ENCODE peak calls at places on chromosomes 5 and 9, in ten cellular contexts. One of them, this sample, is unnamed.

GRCh38 chr5:124927735-124928134 is 181.3 kb upstream of the ZNF608 start:
- DNase-seq in AG09309: no peak
- DNase-seq in BE2C: no peak
- DNase-seq in cardiac fibroblast: peak
- DNase-seq in GM23338: no peak
- DNase-seq in mucosa of descending colon: no peak
- DNase-seq in H1: no peak
- DNase-seq in OCI-LY7: no peak
- DNase-seq in tibial artery: no peak
- DNase-seq in lung: no peak
- DNase-seq in this sample: no peak

GRCh38 chr5:167565555-167565954 is 725.9 kb upstream of the WWC1 start:
- DNase-seq in GM23338: peak
- DNase-seq in mucosa of descending colon: no peak
- DNase-seq in OCI-LY7: no peak
- DNase-seq in AG09309: no peak
- DNase-seq in H1: no peak
- DNase-seq in lung: no peak
- DNase-seq in cardiac fibroblast: peak
- DNase-seq in BE2C: no peak
- DNase-seq in tibial artery: no peak
- DNase-seq in this sample: no peak

GRCh38 chr9:107351382-107352045 is 68.4 kb downstream of the RAD23B start:
- DNase-seq in BE2C: no peak
- DNase-seq in lung: no peak
- DNase-seq in H1: no peak
- DNase-seq in mucosa of descending colon: no peak
- DNase-seq in tibial artery: no peak
- DNase-seq in cardiac fibroblast: no peak
- DNase-seq in AG09309: no peak
- DNase-seq in OCI-LY7: no peak
- DNase-seq in GM23338: no peak
- DNase-seq in this sample: no peak

GRCh38 chr5:59673438-59674058 is 220.0 kb downstream of the PDE4D start:
- DNase-seq in H1: no peak
- DNase-seq in mucosa of descending colon: no peak
- DNase-seq in cardiac fibroblast: peak
- DNase-seq in AG09309: peak
- DNase-seq in lung: no peak
- DNase-seq in GM23338: peak
- DNase-seq in tibial artery: no peak
- DNase-seq in OCI-LY7: peak
- DNase-seq in BE2C: no peak
- DNase-seq in this sample: no peak

GRCh38 chr5:97425511-97425910 is 242.5 kb upstream of the RIOK2 start:
- DNase-seq in mucosa of descending colon: peak
- DNase-seq in H1: no peak
- DNase-seq in BE2C: no peak
- DNase-seq in GM23338: peak
- DNase-seq in tibial artery: no peak
- DNase-seq in lung: no peak
- DNase-seq in cardiac fibroblast: peak
- DNase-seq in OCI-LY7: no peak
- DNase-seq in AG09309: no peak
- DNase-seq in this sample: no peak

GRCh38 chr9:113223963-113224362 is 2.6 kb downstream of the SLC31A1 start:
- DNase-seq in cardiac fibroblast: peak
- DNase-seq in H1: no peak
- DNase-seq in mucosa of descending colon: no peak
- DNase-seq in OCI-LY7: no peak
- DNase-seq in GM23338: no peak
- DNase-seq in AG09309: peak
- DNase-seq in lung: no peak
- DNase-seq in tibial artery: no peak
- DNase-seq in BE2C: no peak
- DNase-seq in this sample: no peak

GRCh38 chr5:1032551-1033027 is 24.0 kb downstream of the NKD2 start:
- DNase-seq in BE2C: peak
- DNase-seq in H1: no peak
- DNase-seq in GM23338: no peak
- DNase-seq in tibial artery: no peak
- DNase-seq in mucosa of descending colon: no peak
- DNase-seq in cardiac fibroblast: no peak
- DNase-seq in OCI-LY7: no peak
- DNase-seq in lung: no peak
- DNase-seq in AG09309: no peak
- DNase-seq in this sample: no peak

GRCh38 chr9:128249558-128249913 is 26.3 kb downstream of the GOLGA2 start:
- DNase-seq in mucosa of descending colon: no peak
- DNase-seq in OCI-LY7: no peak
- DNase-seq in tibial artery: no peak
- DNase-seq in AG09309: no peak
- DNase-seq in BE2C: no peak
- DNase-seq in GM23338: no peak
- DNase-seq in lung: no peak
- DNase-seq in H1: no peak
- DNase-seq in cardiac fibroblast: no peak
- DNase-seq in this sample: no peak

GRCh38 chr5:80195837-80196400 is 59.9 kb downstream of the SERINC5 start:
- DNase-seq in mucosa of descending colon: no peak
- DNase-seq in tibial artery: no peak
- DNase-seq in GM23338: no peak
- DNase-seq in cardiac fibroblast: no peak
- DNase-seq in H1: no peak
- DNase-seq in BE2C: no peak
- DNase-seq in lung: no peak
- DNase-seq in OCI-LY7: no peak
- DNase-seq in AG09309: peak
- DNase-seq in this sample: no peak

GRCh38 chr5:132714456-132715307 is 22.7 kb downstream of the KIF3A start:
- DNase-seq in GM23338: peak
- DNase-seq in H1: no peak
- DNase-seq in AG09309: no peak
- DNase-seq in OCI-LY7: peak
- DNase-seq in cardiac fibroblast: peak
- DNase-seq in tibial artery: no peak
- DNase-seq in BE2C: no peak
- DNase-seq in mucosa of descending colon: no peak
- DNase-seq in lung: no peak
- DNase-seq in this sample: no peak

GRCh38 chr5:100846722-100847121 is 56.4 kb downstream of the ST8SIA4 start:
- DNase-seq in OCI-LY7: no peak
- DNase-seq in tibial artery: no peak
- DNase-seq in BE2C: no peak
- DNase-seq in mucosa of descending colon: no peak
- DNase-seq in GM23338: no peak
- DNase-seq in cardiac fibroblast: peak
- DNase-seq in AG09309: no peak
- DNase-seq in H1: no peak
- DNase-seq in lung: no peak
- DNase-seq in this sample: no peak

GRCh38 chr5:1185652-1186350 is 15.6 kb upstream of the SLC6A19 start:
- DNase-seq in AG09309: no peak
- DNase-seq in lung: no peak
- DNase-seq in OCI-LY7: no peak
- DNase-seq in H1: no peak
- DNase-seq in tibial artery: no peak
- DNase-seq in BE2C: peak
- DNase-seq in cardiac fibroblast: no peak
- DNase-seq in GM23338: no peak
- DNase-seq in mucosa of descending colon: peak
- DNase-seq in this sample: no peak

GRCh38 chr5:43643750-43644149 is 40.8 kb downstream of the NNT start:
- DNase-seq in lung: no peak
- DNase-seq in AG09309: no peak
- DNase-seq in mucosa of descending colon: no peak
- DNase-seq in tibial artery: no peak
- DNase-seq in cardiac fibroblast: no peak
- DNase-seq in BE2C: no peak
- DNase-seq in GM23338: no peak
- DNase-seq in OCI-LY7: no peak
- DNase-seq in H1: no peak
- DNase-seq in this sample: no peak

GRCh38 chr5:43648499-43649124 is 45.6 kb downstream of the NNT start:
- DNase-seq in H1: no peak
- DNase-seq in OCI-LY7: no peak
- DNase-seq in cardiac fibroblast: peak
- DNase-seq in lung: no peak
- DNase-seq in BE2C: no peak
- DNase-seq in GM23338: no peak
- DNase-seq in tibial artery: peak
- DNase-seq in mucosa of descending colon: no peak
- DNase-seq in AG09309: peak
- DNase-seq in this sample: no peak

GRCh38 chr5:43647789-43648188 is 44.8 kb downstream of the NNT start:
- DNase-seq in BE2C: no peak
- DNase-seq in GM23338: no peak
- DNase-seq in cardiac fibroblast: no peak
- DNase-seq in AG09309: no peak
- DNase-seq in OCI-LY7: no peak
- DNase-seq in tibial artery: no peak
- DNase-seq in H1: no peak
- DNase-seq in mucosa of descending colon: no peak
- DNase-seq in lung: no peak
- DNase-seq in this sample: no peak

GRCh38 chr5:43649256-43649655 is 46.3 kb downstream of the NNT start:
- DNase-seq in BE2C: no peak
- DNase-seq in GM23338: no peak
- DNase-seq in lung: no peak
- DNase-seq in H1: no peak
- DNase-seq in AG09309: no peak
- DNase-seq in cardiac fibroblast: peak
- DNase-seq in OCI-LY7: no peak
- DNase-seq in tibial artery: no peak
- DNase-seq in mucosa of descending colon: no peak
- DNase-seq in this sample: no peak

DNA sequence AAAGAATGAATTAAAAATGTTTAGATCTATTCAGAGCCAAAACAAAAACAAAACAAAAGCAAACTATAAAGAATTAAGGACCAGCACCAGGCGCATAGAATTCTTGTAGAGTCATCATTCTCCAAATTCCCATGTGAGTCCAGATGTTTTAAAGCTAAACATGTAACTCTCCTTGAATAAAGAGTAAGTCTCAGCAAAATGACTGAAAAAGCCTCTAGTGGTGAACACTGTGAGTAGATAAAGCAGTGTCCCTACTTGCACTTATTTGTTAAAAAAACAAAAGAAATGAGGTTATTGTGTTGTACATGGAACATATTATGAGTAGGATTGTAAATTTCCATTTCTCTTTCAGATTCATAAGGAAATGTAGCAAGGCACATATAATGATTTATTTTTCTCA is 44.0 kb downstream of the NNT start:
- DNase-seq in mucosa of descending colon: no peak
- DNase-seq in lung: no peak
- DNase-seq in OCI-LY7: no peak
- DNase-seq in AG09309: no peak
- DNase-seq in H1: no peak
- DNase-seq in GM23338: no peak
- DNase-seq in BE2C: no peak
- DNase-seq in tibial artery: no peak
- DNase-seq in cardiac fibroblast: peak
- DNase-seq in this sample: no peak
- TF ChIP-seq CTCF in mucosa of descending colon: no peak
- TF ChIP-seq CTCF in lung: no peak
- TF ChIP-seq CTCF in OCI-LY7: peak
- TF ChIP-seq CTCF in AG09309: peak
- TF ChIP-seq CTCF in H1: no peak
- TF ChIP-seq CTCF in GM23338: no peak
- TF ChIP-seq CTCF in BE2C: peak
- TF ChIP-seq CTCF in tibial artery: no peak
- TF ChIP-seq CTCF in cardiac fibroblast: peak
- TF ChIP-seq CTCF in this sample: no peak

GRCh38 chr5:147712583-147712982 is 69.9 kb downstream of the JAKMIP2 start:
- DNase-seq in cardiac fibroblast: no peak
- DNase-seq in BE2C: no peak
- DNase-seq in GM23338: no peak
- DNase-seq in lung: no peak
- DNase-seq in AG09309: no peak
- DNase-seq in H1: no peak
- DNase-seq in tibial artery: no peak
- DNase-seq in OCI-LY7: no peak
- DNase-seq in mucosa of descending colon: no peak
- DNase-seq in this sample: no peak
- H3K4me3 ChIP-seq in cardiac fibroblast: no peak
- H3K4me3 ChIP-seq in BE2C: no peak
- H3K4me3 ChIP-seq in GM23338: no peak
- H3K4me3 ChIP-seq in lung: no peak
- H3K4me3 ChIP-seq in AG09309: no peak
- H3K4me3 ChIP-seq in H1: no peak
- H3K4me3 ChIP-seq in tibial artery: no peak
- H3K4me3 ChIP-seq in OCI-LY7: no peak
- H3K4me3 ChIP-seq in mucosa of descending colon: no peak
- H3K4me3 ChIP-seq in this sample: no peak

DNA sequence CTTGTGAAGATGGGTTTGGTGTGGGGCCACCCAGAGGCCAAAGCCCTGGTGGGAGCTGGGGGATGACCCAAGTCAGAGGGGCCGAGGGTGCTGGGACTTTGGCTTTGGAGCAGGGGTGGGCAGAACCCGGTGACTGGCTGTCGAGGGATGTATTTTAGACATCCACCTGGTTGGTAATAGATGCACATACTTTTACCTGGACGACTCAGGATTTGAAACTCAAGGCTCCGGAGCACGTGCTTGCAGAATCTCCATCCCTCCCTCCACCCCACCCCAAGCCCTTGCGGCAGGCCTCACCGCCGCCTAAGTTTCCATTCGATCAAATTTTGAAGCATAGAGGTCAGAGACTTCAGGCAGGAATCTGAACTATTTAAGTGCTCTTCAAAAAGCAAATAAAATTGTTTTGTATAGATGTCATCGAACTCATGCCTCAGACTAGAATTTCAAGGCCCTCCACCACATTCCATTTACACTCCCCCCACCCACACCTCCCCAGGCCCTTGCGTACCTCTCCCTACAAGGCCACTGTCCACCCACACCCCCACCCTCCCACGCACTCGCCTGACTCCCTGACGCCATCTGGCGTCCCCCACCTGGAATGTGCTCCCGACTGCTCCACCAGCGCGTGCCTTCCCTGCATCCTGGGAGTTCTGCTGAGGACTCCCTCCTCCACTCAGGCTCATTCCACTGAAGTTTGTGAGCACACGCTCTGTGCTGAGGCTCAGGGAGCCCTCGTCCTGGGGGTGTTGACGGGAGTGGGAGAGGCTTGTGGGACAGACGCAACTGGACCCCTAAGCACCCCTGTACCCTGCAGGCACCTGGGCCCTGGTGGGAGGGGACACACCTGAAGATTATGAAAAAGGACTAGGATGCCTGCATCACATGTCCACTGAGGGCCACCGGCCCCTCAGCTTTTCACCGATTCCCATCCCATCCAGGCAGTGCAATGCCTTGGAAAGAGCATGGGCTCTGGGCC is 56.4 kb upstream of the RPL26L1 start:
- DNase-seq in OCI-LY7: peak
- DNase-seq in mucosa of descending colon: peak
- DNase-seq in tibial artery: peak
- DNase-seq in BE2C: peak
- DNase-seq in AG09309: peak
- DNase-seq in GM23338: peak
- DNase-seq in H1: peak
- DNase-seq in cardiac fibroblast: peak
- DNase-seq in lung: peak
- DNase-seq in this sample: no peak
- TF ChIP-seq CTCF in OCI-LY7: peak
- TF ChIP-seq CTCF in mucosa of descending colon: no peak
- TF ChIP-seq CTCF in tibial artery: peak
- TF ChIP-seq CTCF in BE2C: peak
- TF ChIP-seq CTCF in AG09309: peak
- TF ChIP-seq CTCF in GM23338: peak
- TF ChIP-seq CTCF in H1: peak
- TF ChIP-seq CTCF in cardiac fibroblast: peak
- TF ChIP-seq CTCF in lung: no peak
- TF ChIP-seq CTCF in this sample: no peak

GRCh38 chr5:112573441-112573840 is 154.4 kb upstream of the EPB41L4A start:
- DNase-seq in cardiac fibroblast: no peak
- DNase-seq in GM23338: no peak
- DNase-seq in tibial artery: no peak
- DNase-seq in BE2C: no peak
- DNase-seq in mucosa of descending colon: no peak
- DNase-seq in OCI-LY7: no peak
- DNase-seq in AG09309: no peak
- DNase-seq in H1: no peak
- DNase-seq in lung: no peak
- DNase-seq in this sample: no peak
- H3K4me3 ChIP-seq in cardiac fibroblast: no peak
- H3K4me3 ChIP-seq in GM23338: no peak
- H3K4me3 ChIP-seq in tibial artery: no peak
- H3K4me3 ChIP-seq in BE2C: no peak
- H3K4me3 ChIP-seq in mucosa of descending colon: no peak
- H3K4me3 ChIP-seq in OCI-LY7: no peak
- H3K4me3 ChIP-seq in AG09309: no peak
- H3K4me3 ChIP-seq in H1: no peak
- H3K4me3 ChIP-seq in lung: no peak
- H3K4me3 ChIP-seq in this sample: no peak

This sample was measured in lower leg skin.